ENCODE peak calls at places on chromosomes 12 and 14, in eight cellular contexts. A is left ventricle myocardium inferior, Z is IMR-90, U is Peyer's patch, B is tibial artery, F is colonic mucosa, P is psoas muscle, V is left lung. C is an unnamed sample.

GRCh38 chr14:104146651-104147345 is 8.4 kb downstream of the KIF26A start:
- DNase-seq in B (peak; percentile 48), A (peak; percentile 13), V (peak; percentile 75), U (peak; percentile 40), F (no peak), Z (no peak), P (peak; percentile 7), C (no peak)

GRCh38 chr14:44204061-44204815 is 302.8 kb downstream of the FSCB start:
- DNase-seq in V (no peak), Z (no peak), P (no peak), F (no peak), B (no peak), U (no peak), A (no peak), C (no peak)

GRCh38 chr12:111295176-111295575 is 73.7 kb downstream of the PHETA1 start:
- DNase-seq in P (no peak), U (no peak), A (no peak), V (peak; percentile 42), F (no peak), B (no peak), Z (no peak), C (no peak)

GRCh38 chr12:32947203-32947795 is 50.7 kb upstream of the PKP2 start:
- DNase-seq in V (no peak), A (no peak), P (no peak), F (no peak), B (no peak), U (no peak), Z (no peak), C (no peak)

GRCh38 chr12:9702239-9702638 is 30.7 kb downstream of the CLECL1 start:
- DNase-seq in F (no peak), Z (no peak), P (no peak), U (no peak), V (no peak), A (no peak), B (no peak), C (peak; percentile 44)

GRCh38 chr12:108689314-108690190 is 41.8 kb downstream of the CORO1C start:
- DNase-seq in B (peak; percentile 79), V (no peak), A (no peak), Z (peak; percentile 55), U (no peak), F (no peak), P (no peak), C (no peak)

GRCh38 chr14:79735121-79735520 is 476.2 kb downstream of the DIO2 start:
- DNase-seq in Z (no peak), F (no peak), U (no peak), V (no peak), B (no peak), P (no peak), A (no peak), C (no peak)

GRCh38 chr14:104441275-104442106 is 138.1 kb upstream of the C14orf180 start:
- DNase-seq in Z (no peak), F (peak; percentile 7), P (no peak), V (no peak), B (peak; percentile 53), A (no peak), U (no peak), C (no peak)

GRCh38 chr12:53047221-53048032 is 2.4 kb upstream of the TNS2 start:
- DNase-seq in P (peak; percentile 88), F (peak; percentile 74), A (peak; percentile 87), B (peak; percentile 93), V (peak; percentile 94), Z (peak; percentile 69), U (peak; percentile 89), C (peak; percentile 53)

GRCh38 chr12:86948851-86949250 is 692.7 kb upstream of the MGAT4C start:
- DNase-seq in B (no peak), F (no peak), Z (peak; percentile 17), U (no peak), V (no peak), A (no peak), P (no peak), C (no peak)

GRCh38 chr12:38144601-38145436 is 171.8 kb upstream of the ALG10B start:
- DNase-seq in Z (no peak), A (no peak), P (no peak), B (no peak), U (no peak), F (no peak), V (no peak), C (no peak)

GRCh38 chr12:11814362-11814761 is 164.9 kb downstream of the ETV6 start:
- DNase-seq in P (no peak), V (no peak), A (no peak), U (no peak), B (no peak), Z (peak; percentile 89), F (no peak), C (no peak)

GRCh38 chr14:35335388-35336092 is 43.4 kb downstream of the PSMA6 start:
- DNase-seq in U (peak; percentile 96), Z (no peak), F (peak; percentile 97), B (no peak), V (peak; percentile 82), P (peak; percentile 53), A (peak; percentile 57), C (no peak)

GRCh38 chr12:69290545-69291277 is 51.3 kb downstream of the CPSF6 start:
- DNase-seq in F (peak; percentile 89), U (peak; percentile 77), Z (peak; percentile 76), A (peak; percentile 57), B (peak; percentile 73), V (no peak), P (peak; percentile 34), C (peak; percentile 81)
- H3K27me3 ChIP-seq in F (no peaks in the 10 kb centered on the region), U (no peaks in the 10 kb centered on the region), Z (no peaks in the 10 kb centered on the region), A (peaks cover 55% of the 10 kb centered on the region), B (no peaks in the 10 kb centered on the region), V (peaks cover 30% of the 10 kb centered on the region), P (no peaks in the 10 kb centered on the region), C (no peaks in the 10 kb centered on the region)

GRCh38 chr12:124698211-124698997 is 131.0 kb upstream of the NCOR2 start:
- DNase-seq in B (no peak), A (no peak), P (no peak), F (no peak), Z (peak; percentile 19), U (no peak), V (no peak), C (no peak)
- H3K4me3 ChIP-seq in B (no peak overlapping the region), A (no peak overlapping the region), P (no peak overlapping the region), F (no peak overlapping the region), Z (no peak overlapping the region), U (no peak overlapping the region), V (peak overlapping the region; percentile 17), C (no peak overlapping the region)

GRCh38 chr12:54053625-54054441 is at the start of gene HOXC4:
- DNase-seq in B (no peak), P (no peak), A (no peak), F (no peak), V (peak; percentile 73), U (no peak), Z (peak; percentile 1), C (no peak)
- H3K27me3 ChIP-seq in B (no peaks in the 10 kb centered on the region), P (no peaks in the 10 kb centered on the region), A (peaks cover 97% of the 10 kb centered on the region), F (peaks cover 68% of the 10 kb centered on the region), V (peaks cover 98% of the 10 kb centered on the region), U (no peaks in the 10 kb centered on the region), Z (peaks cover 72% of the 10 kb centered on the region), C (peaks cover 5% of the 10 kb centered on the region)

GRCh38 chr12:94815450-94815849 is 165.1 kb upstream of the TMCC3 start:
- DNase-seq in P (no peak), V (no peak), Z (no peak), F (no peak), A (no peak), B (no peak), U (no peak), C (no peak)

GRCh38 chr12:94818970-94819369 is 168.6 kb upstream of the TMCC3 start:
- DNase-seq in P (no peak), V (no peak), F (no peak), A (no peak), U (no peak), B (no peak), Z (no peak), C (no peak)

GRCh38 chr12:94813314-94813713 is 163.0 kb upstream of the TMCC3 start:
- DNase-seq in A (no peak), U (no peak), B (no peak), Z (no peak), F (no peak), V (no peak), P (no peak), C (no peak)

GRCh38 chr12:94815958-94816357 is 165.6 kb upstream of the TMCC3 start:
- DNase-seq in B (no peak), A (no peak), Z (no peak), U (no peak), V (no peak), P (no peak), F (no peak), C (no peak)

DNA sequence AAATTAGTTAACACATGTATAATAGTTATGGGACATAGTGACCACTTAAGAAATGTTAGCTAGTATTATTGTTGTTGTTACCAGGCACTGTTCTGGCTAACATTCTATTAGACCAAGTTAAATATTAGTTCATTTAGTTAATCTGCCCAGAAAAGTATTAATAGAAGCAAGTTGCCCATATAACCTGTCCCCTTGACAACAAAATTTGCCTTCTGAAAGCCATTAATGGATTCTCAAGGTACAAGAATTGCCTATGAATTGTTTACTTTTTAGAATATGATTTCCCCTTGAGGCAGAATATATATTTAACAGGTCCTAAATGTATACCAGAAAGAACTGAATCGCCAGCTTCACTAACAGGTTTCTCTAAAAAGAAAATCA is 167.3 kb upstream of the TMCC3 start:
- DNase-seq in A (no peak), F (no peak), U (no peak), P (no peak), V (no peak), B (no peak), Z (no peak), C (no peak)
- H3K4me3 ChIP-seq in A (no peak overlapping the region), F (no peak overlapping the region), U (no peak overlapping the region), P (no peak overlapping the region), V (no peak overlapping the region), B (no peak overlapping the region), Z (no peak overlapping the region), C (no peak overlapping the region)

DNA sequence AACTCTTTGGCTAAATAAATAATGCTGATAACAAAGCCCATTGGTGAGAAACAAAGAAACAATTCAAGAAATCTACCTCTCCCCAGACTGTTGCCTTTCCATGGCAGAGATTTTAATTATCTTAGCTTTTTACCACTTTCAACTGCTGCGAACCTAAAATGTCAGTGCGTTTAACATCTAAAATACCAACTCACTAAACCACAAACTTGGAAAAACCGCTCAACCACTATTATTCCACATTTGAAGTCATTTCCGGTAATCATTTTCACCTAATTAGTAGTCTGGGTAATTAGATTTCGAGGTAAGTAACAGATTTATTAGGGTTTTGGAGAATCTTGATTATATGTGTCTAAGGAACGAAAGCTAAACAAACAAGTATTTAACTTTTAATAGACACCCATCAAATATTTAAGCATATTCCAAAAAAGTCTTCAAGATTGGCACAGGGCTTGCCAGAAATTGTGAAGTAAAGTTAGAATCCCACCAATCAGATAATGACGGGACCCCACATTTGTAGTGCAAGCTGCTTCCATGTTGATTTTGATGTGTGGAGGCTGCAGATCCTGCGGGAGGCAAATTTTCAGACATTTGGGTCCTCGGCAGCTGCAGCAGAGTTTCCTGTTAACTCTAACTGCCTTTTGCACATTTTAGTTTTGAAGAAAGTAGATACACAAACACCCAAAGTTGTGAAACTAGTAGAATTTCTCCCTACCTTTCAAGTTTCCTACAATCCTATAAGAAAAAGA is 4.1 kb downstream of the OTX2 start:
- DNase-seq in B (no peak), Z (no peak), U (no peak), P (no peak), F (no peak), V (no peak), A (no peak), C (no peak)
- H3K27me3 ChIP-seq in B (peaks cover 3% of the 10 kb centered on the region), Z (peaks cover 87% of the 10 kb centered on the region), U (peaks cover 67% of the 10 kb centered on the region), P (peaks cover 13% of the 10 kb centered on the region), F (peaks cover 94% of the 10 kb centered on the region), V (peaks cover 100% of the 10 kb centered on the region), A (peaks cover 100% of the 10 kb centered on the region), C (peaks cover 33% of the 10 kb centered on the region)